ENCODE peak calls at places on chromosomes 1 and 21, in nine cellular contexts. X is right cardiac atrium; Y is memory B cell; I is ureter; J is NCI-H2107; W is cardiac muscle cell; K is COR-L47; S is stimulated activated CD4-positive, alpha-beta T cell treated with anti-CD3 and anti-CD28 coated beads, Interleukin-1b, Interleukin-23, amount 100 ng/mL, for 24 hours; P is mucosa of descending colon. C is an unnamed sample.

GRCh38 chr1:151211972-151212705 is 13.8 kb downstream of the PIP5K1A start:
- DNase-seq in X (no peak), Y (no peak), I (no peak), J (no peak), W (no peak), K (no peak), S (no peak), P (no peak), C (no peak)

GRCh38 chr1:108617724-108618056 is 43.2 kb downstream of the HENMT1 start:
- DNase-seq in X (no peak), Y (no peak), I (no peak), J (no peak), W (no peak), K (no peak), S (no peak), P (no peak), C (no peak)

GRCh38 chr1:25917996-25918395 is 11.8 kb upstream of the STMN1 start:
- DNase-seq in X (no peak), Y (no peak), I (no peak), J (no peak), W (peak), K (no peak), S (no peak), P (no peak), C (no peak)

GRCh38 chr1:51877434-51878306 is 857 bp downstream of the NRDC start:
- DNase-seq in X (peak), Y (no peak), I (no peak), J (peak), W (peak), K (peak), S (no peak), P (peak), C (peak)

GRCh38 chr1:234595899-234596298 is 14.1 kb downstream of the IRF2BP2 start:
- DNase-seq in X (no peak), Y (no peak), I (no peak), J (no peak), W (no peak), K (no peak), S (no peak), P (no peak), C (no peak)

GRCh38 chr1:235129774-235130570 is 1.3 kb upstream of the TOMM20 start:
- DNase-seq in X (no peak), Y (no peak), I (no peak), J (no peak), W (no peak), K (no peak), S (no peak), P (no peak), C (no peak)

GRCh38 chr1:25695066-25695990 is 78.7 kb downstream of the MAN1C1 start:
- DNase-seq in X (peak), Y (no peak), I (peak), J (no peak), W (peak), K (no peak), S (no peak), P (peak), C (no peak)

GRCh38 chr1:246117066-246117791 is 389.9 kb downstream of the SMYD3 start:
- DNase-seq in X (no peak), Y (peak), I (peak), J (peak), W (peak), K (peak), S (no peak), P (peak), C (peak)

GRCh38 chr1:113303252-113303651 is 87.1 kb upstream of the MAGI3 start:
- DNase-seq in X (no peak), Y (no peak), I (no peak), J (no peak), W (peak), K (no peak), S (no peak), P (no peak), C (no peak)

GRCh38 chr1:192601145-192602048 is 25.8 kb downstream of the RGS1 start:
- DNase-seq in X (no peak), Y (no peak), I (no peak), J (no peak), W (no peak), K (no peak), S (no peak), P (no peak), C (no peak)

GRCh38 chr1:8015036-8015808 is 10.9 kb downstream of the ERRFI1 start:
- DNase-seq in X (no peak), Y (no peak), I (peak), J (no peak), W (peak), K (peak), S (no peak), P (peak), C (peak)

GRCh38 chr1:69967245-69967766 is 238.1 kb downstream of the LRRC40 start:
- DNase-seq in X (no peak), Y (no peak), I (no peak), J (no peak), W (no peak), K (no peak), S (no peak), P (no peak), C (peak)

GRCh38 chr1:70333245-70333644 is 21.3 kb downstream of the ANKRD13C start:
- DNase-seq in X (no peak), Y (no peak), I (no peak), J (no peak), W (no peak), K (no peak), S (no peak), P (no peak), C (no peak)

GRCh38 chr1:207910678-207911354 is at the start of gene CD34:
- DNase-seq in X (peak), Y (no peak), I (no peak), J (no peak), W (peak), K (peak), S (no peak), P (no peak), C (no peak)

GRCh38 chr1:167987174-167987573 is 50.3 kb upstream of the MPC2 start:
- DNase-seq in X (no peak), Y (no peak), I (no peak), J (no peak), W (no peak), K (no peak), S (no peak), P (no peak), C (no peak)

GRCh38 chr1:61193808-61194207 is 111.4 kb downstream of the NFIA start:
- DNase-seq in X (no peak), Y (no peak), I (no peak), J (no peak), W (no peak), K (no peak), S (no peak), P (no peak), C (no peak)

GRCh38 chr1:2866415-2867086 is 65.1 kb upstream of the TTC34 start:
- DNase-seq in X (peak), Y (no peak), I (no peak), J (no peak), W (no peak), K (no peak), S (no peak), P (peak), C (no peak)

GRCh38 chr21:25465263-25465662 is 142.0 kb downstream of the MRPL39 start:
- DNase-seq in X (no peak), Y (no peak), I (no peak), J (no peak), W (no peak), K (no peak), S (no peak), P (no peak), C (no peak)

GRCh38 chr1:241596633-241597032 is 43.5 kb downstream of the CHML start:
- DNase-seq in X (no peak), Y (no peak), I (no peak), J (no peak), W (no peak), K (no peak), S (no peak), P (no peak), C (no peak)

GRCh38 chr21:37266515-37267221 is 466 bp downstream of the VPS26C start:
- DNase-seq in X (peak), Y (peak), I (no peak), J (peak), W (peak), K (peak), S (no peak), P (no peak), C (no peak)

GRCh38 chr1:149979972-149980548 is 30.5 kb downstream of the OTUD7B start:
- DNase-seq in X (no peak), Y (no peak), I (no peak), J (no peak), W (no peak), K (no peak), S (no peak), P (no peak), C (no peak)

GRCh38 chr1:160427625-160428024 is 27.3 kb downstream of the VANGL2 start:
- DNase-seq in X (no peak), Y (no peak), I (no peak), J (no peak), W (no peak), K (no peak), S (no peak), P (no peak), C (no peak)